ENCODE peak calls at places on chromosomes 6 and 20, in six cellular contexts. N is astrocyte; X is uterus; R is CD4-positive, CD25-positive, alpha-beta regulatory T cell; B is right atrium auricular region; V is mammary epithelial cell. T is an unnamed sample.

GRCh38 chr20:46657618-46658017 is 6.4 kb upstream of the SLC13A3 start:
- DNase-seq in R (no peak), V (no peak), N (no peak), X (no peak), B (no peak), T (no peak)

GRCh38 chr6:127115032-127115661 is 3.3 kb upstream of the RSPO3 start:
- DNase-seq in X (no peak), N (no peak), B (no peak), V (no peak), R (no peak), T (no peak)

GRCh38 chr6:54697423-54697822 is 149.1 kb upstream of the FAM83B start:
- DNase-seq in R (no peak), B (no peak), N (no peak), X (no peak), V (peak; percentile 37), T (no peak)

GRCh38 chr6:124795879-124796838 is 166.1 kb upstream of the RNF217 start:
- DNase-seq in R (no peak), X (no peak), N (no peak), V (no peak), B (no peak), T (peak; percentile 61)

GRCh38 chr6:42021847-42022754 is 28.2 kb upstream of the TAF8 start:
- DNase-seq in X (no peak), V (no peak), R (peak; percentile 90), N (no peak), B (no peak), T (no peak)

GRCh38 chr20:4563534-4563933 is 158.2 kb upstream of the PRND start:
- DNase-seq in R (peak; percentile 33), X (no peak), N (peak; percentile 65), B (no peak), V (peak; percentile 68), T (no peak)

GRCh38 chr20:21380711-21381110 is 16.6 kb downstream of the NKX2-4 start:
- DNase-seq in V (no peak), N (no peak), R (no peak), B (no peak), X (no peak), T (no peak)

GRCh38 chr6:3518356-3518841 is 61.5 kb upstream of the SLC22A23 start:
- DNase-seq in N (peak; percentile 75), R (no peak), V (peak; percentile 94), X (peak; percentile 32), B (no peak), T (no peak)

GRCh38 chr20:49915118-49915379 is 280 bp downstream of the SPATA2 start:
- DNase-seq in R (no peak), N (no peak), V (no peak), B (no peak), X (no peak), T (no peak)

GRCh38 chr6:1609662-1610496 is at the start of gene FOXC1:
- DNase-seq in N (peak; percentile 81), B (peak; percentile 95), X (peak; percentile 81), R (no peak), V (peak; percentile 93), T (peak; percentile 93)

GRCh38 chr6:144265061-144265357 is 20.1 kb upstream of the UTRN start:
- DNase-seq in X (no peak), B (no peak), N (peak; percentile 79), R (no peak), V (no peak), T (no peak)

GRCh38 chr6:70166088-70166958 is 136.6 kb downstream of the COL9A1 start:
- DNase-seq in X (no peak), R (peak; percentile 25), N (peak; percentile 0), B (peak; percentile 61), V (peak; percentile 29), T (peak; percentile 65)

GRCh38 chr6:80527552-80528052 is 421.1 kb downstream of the BCKDHB start:
- DNase-seq in X (no peak), R (no peak), N (no peak), V (peak; percentile 40), B (no peak), T (no peak)

GRCh38 chr20:10427060-10427692 is 6.8 kb downstream of the MKKS start:
- DNase-seq in N (peak; percentile 51), X (peak; percentile 55), R (peak; percentile 59), V (peak; percentile 47), B (no peak), T (peak; percentile 58)

GRCh38 chr6:34736838-34737237 is 20.5 kb upstream of the SNRPC start:
- DNase-seq in N (no peak), V (no peak), B (no peak), R (no peak), X (no peak), T (no peak)

GRCh38 chr6:143449731-143450452 is 603 bp downstream of the ADAT2 start:
- DNase-seq in X (no peak), N (peak; percentile 26), V (no peak), R (peak; percentile 70), B (no peak), T (peak; percentile 6)

GRCh38 chr6:4668271-4669179 is 107.7 kb upstream of the CDYL start:
- DNase-seq in B (peak; percentile 30), V (peak; percentile 14), N (peak; percentile 63), R (no peak), X (no peak), T (no peak)

GRCh38 chr6:106520711-106521367 is 108.5 kb downstream of the RTN4IP1 start:
- DNase-seq in V (no peak), N (no peak), B (no peak), X (no peak), R (peak; percentile 97), T (no peak)

GRCh38 chr20:54275359-54276108 is 67.6 kb downstream of the PFDN4 start:
- DNase-seq in B (no peak), R (no peak), V (no peak), N (no peak), X (no peak), T (no peak)

GRCh38 chr20:54272901-54273488 is 65.1 kb downstream of the PFDN4 start:
- DNase-seq in V (no peak), R (no peak), N (no peak), B (no peak), X (no peak), T (no peak)

GRCh38 chr20:54276577-54277169 is 68.8 kb downstream of the PFDN4 start:
- DNase-seq in B (no peak), X (no peak), R (no peak), V (peak; percentile 43), N (no peak), T (no peak)
- H3K4me1 ChIP-seq in B (no peaks in the 10 kb centered on the region), X (no peaks in the 10 kb centered on the region), R (no peaks in the 10 kb centered on the region), V (no peaks in the 10 kb centered on the region), N (no peaks in the 10 kb centered on the region), T (no peaks in the 10 kb centered on the region)

GRCh38 chr6:17741507-17741906 is 34.8 kb upstream of the NUP153 start:
- DNase-seq in X (no peak), V (peak; percentile 52), N (no peak), R (no peak), B (no peak), T (no peak)
- H3K36me3 ChIP-seq in X (no peaks in the 10 kb centered on the region), V (no peaks in the 10 kb centered on the region), N (no peaks in the 10 kb centered on the region), R (no peaks in the 10 kb centered on the region), B (no peaks in the 10 kb centered on the region), T (no peaks in the 10 kb centered on the region)

GRCh38 chr20:44689809-44690208 is 25.4 kb upstream of the CCN5 start:
- DNase-seq in N (no peak), R (no peak), X (no peak), B (no peak), V (no peak), T (no peak)
- H3K4me1 ChIP-seq in N (peaks cover 14% of the 10 kb centered on the region), R (no peaks in the 10 kb centered on the region), X (peaks cover 8% of the 10 kb centered on the region), B (no peaks in the 10 kb centered on the region), V (peaks cover 14% of the 10 kb centered on the region), T (peaks cover 6% of the 10 kb centered on the region)

DNA sequence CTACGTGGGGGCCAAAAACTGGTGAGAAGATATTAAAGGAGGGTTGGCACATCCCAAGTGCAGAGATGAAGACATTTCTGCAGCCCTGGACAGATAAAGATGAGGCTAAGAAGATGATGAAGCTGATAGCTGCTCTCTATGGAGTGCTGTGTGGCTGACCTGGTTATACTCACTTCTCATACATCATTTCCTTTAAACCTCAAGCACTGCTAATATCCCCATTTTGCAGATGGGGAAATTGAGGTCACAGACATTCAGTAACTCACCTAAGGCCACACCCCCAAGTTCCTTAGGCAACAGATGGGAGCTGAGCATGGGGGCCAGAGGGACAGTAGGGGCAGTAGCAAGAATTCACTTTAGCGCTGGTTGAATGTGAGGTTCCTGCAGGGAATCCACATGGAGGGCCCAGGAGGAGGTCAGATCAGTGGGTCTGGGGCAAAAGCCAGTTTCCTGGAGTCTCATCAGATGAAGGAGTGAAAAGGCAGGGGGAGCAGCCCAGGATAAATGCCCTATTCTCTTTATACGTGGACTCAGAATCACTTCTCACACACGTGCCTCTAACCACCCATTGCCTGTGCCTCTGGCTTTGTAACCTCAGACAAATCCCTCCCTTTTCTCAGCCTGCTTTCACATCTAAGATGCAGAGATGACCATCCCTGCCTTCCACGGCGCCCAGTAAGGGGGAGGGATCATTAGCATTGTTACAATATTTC is 125.8 kb downstream of the NFATC2 start:
- DNase-seq in B (no peak), V (no peak), X (no peak), N (no peak), R (no peak), T (no peak)
- H3K36me3 ChIP-seq in B (no peaks in the 10 kb centered on the region), V (no peaks in the 10 kb centered on the region), X (no peaks in the 10 kb centered on the region), N (no peaks in the 10 kb centered on the region), R (peaks cover 32% of the 10 kb centered on the region), T (no peaks in the 10 kb centered on the region)

GRCh38 chr6:118320652-118321051 is 227.4 kb upstream of the PLN start:
- DNase-seq in R (no peak), N (peak; percentile 6), X (no peak), B (no peak), V (no peak), T (no peak)
- H3K4me1 ChIP-seq in R (no peaks in the 10 kb centered on the region), N (no peaks in the 10 kb centered on the region), X (no peaks in the 10 kb centered on the region), B (no peaks in the 10 kb centered on the region), V (no peaks in the 10 kb centered on the region), T (no peaks in the 10 kb centered on the region)

GRCh38 chr20:34079818-34080217 is 32.2 kb downstream of the EIF2S2 start:
- DNase-seq in R (no peak), N (no peak), X (no peak), V (no peak), B (no peak), T (no peak)

GRCh38 chr20:34083137-34083536 is 28.9 kb downstream of the EIF2S2 start:
- DNase-seq in N (peak; percentile 98), V (peak; percentile 98), B (peak; percentile 76), X (peak; percentile 27), R (no peak), T (no peak)

GRCh38 chr20:34083781-34084180 is 28.3 kb downstream of the EIF2S2 start:
- DNase-seq in N (no peak), B (no peak), X (no peak), R (no peak), V (no peak), T (no peak)

GRCh38 chr20:34084227-34084923 is 27.7 kb downstream of the EIF2S2 start:
- DNase-seq in N (no peak), B (no peak), V (no peak), R (no peak), X (no peak), T (no peak)

DNA sequence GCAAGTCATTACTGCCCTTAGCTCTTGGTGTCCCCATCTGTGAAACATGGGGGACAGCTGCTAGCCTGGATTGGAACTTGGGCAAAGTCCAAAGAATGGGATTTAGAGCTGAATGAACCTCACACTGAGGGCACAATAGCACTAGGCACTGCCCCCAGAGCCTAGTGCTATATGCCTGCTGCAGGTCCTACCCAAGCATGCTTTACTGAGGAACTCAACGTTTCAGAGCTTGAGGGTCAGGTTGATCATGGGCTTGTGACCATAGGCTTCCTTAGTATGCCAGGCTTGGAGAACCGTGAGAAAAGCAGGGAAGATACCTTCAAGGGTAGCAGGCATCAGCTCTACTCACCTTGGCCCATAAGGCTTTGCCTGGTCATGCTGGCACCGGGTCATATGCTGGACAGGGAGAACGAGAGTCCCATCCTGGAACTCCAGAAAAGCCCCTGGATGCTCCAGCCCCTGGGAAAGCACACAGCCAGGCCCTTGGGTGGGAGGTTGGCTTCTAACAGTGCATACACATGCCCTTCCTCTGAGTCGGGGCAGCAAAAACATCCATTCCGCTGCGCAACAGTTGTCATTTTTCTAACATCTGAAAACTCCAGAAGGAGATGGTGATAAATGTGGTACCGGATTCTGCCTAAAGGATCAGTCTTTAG is 29.7 kb downstream of the EIF2S2 start:
- DNase-seq in B (no peak), N (no peak), X (no peak), V (no peak), R (no peak), T (no peak)
- H3K36me3 ChIP-seq in B (peaks cover 43% of the 10 kb centered on the region), N (peaks cover 11% of the 10 kb centered on the region), X (no peaks in the 10 kb centered on the region), V (peaks cover 9% of the 10 kb centered on the region), R (peaks cover 78% of the 10 kb centered on the region), T (peaks cover 31% of the 10 kb centered on the region)